ENCODE peak calls at places on chromosomes 16 and 17, in five cellular contexts. L is mesendoderm, D is Caki2, U is aorta, R is frontal cortex. M is an unnamed sample.

GRCh38 chr16:28901862-28902261 is 23.2 kb downstream of the RABEP2 start:
- DNase-seq in L (no peak), D (no peak), U (no peak), R (no peak), M (no peak)

GRCh38 chr17:44121206-44121605 is 2.2 kb downstream of the HDAC5 start:
- DNase-seq in L (no peak), D (no peak), U (no peak), R (no peak), M (no peak)

GRCh38 chr16:27428035-27428785 is 26.2 kb downstream of the IL21R start:
- DNase-seq in L (peak; percentile 10), D (no peak), U (peak; percentile 34), R (no peak), M (no peak)

GRCh38 chr16:86508947-86509758 is 1.2 kb upstream of the FOXF1 start:
- DNase-seq in L (peak; percentile 59), D (peak; percentile 76), U (peak; percentile 87), R (no peak), M (peak; percentile 50)

GRCh38 chr16:35180970-35181369 is 1721.6 kb downstream of the TP53TG3F start:
- DNase-seq in L (no peak), D (no peak), U (no peak), R (no peak), M (no peak)

GRCh38 chr17:49362723-49363117 is 670 bp upstream of the ZNF652 start:
- DNase-seq in L (no peak), D (no peak), U (no peak), R (no peak), M (peak; percentile 32)

GRCh38 chr17:82237746-82238561 is 9.1 kb downstream of the SLC16A3 start:
- DNase-seq in L (no peak), D (no peak), U (peak; percentile 77), R (no peak), M (no peak)

GRCh38 chr16:31354394-31355291 is at the start of gene ITGAX:
- DNase-seq in L (peak; percentile 55), D (peak; percentile 86), U (peak; percentile 83), R (peak; percentile 48), M (peak; percentile 4)

GRCh38 chr17:65027305-65027704 is 29.2 kb downstream of the GNA13 start:
- DNase-seq in L (peak; percentile 81), D (peak; percentile 75), U (no peak), R (no peak), M (peak; percentile 83)

GRCh38 chr16:86970279-86970678 is 346.9 kb downstream of the C16orf95 start:
- DNase-seq in L (no peak), D (no peak), U (peak; percentile 37), R (no peak), M (no peak)

GRCh38 chr16:49766280-49766679 is 89.6 kb downstream of the ZNF423 start:
- DNase-seq in L (peak; percentile 48), D (no peak), U (no peak), R (no peak), M (no peak)

GRCh38 chr17:78918979-78919378 is 6.2 kb downstream of the TIMP2 start:
- DNase-seq in L (no peak), D (no peak), U (no peak), R (no peak), M (no peak)

GRCh38 chr17:80688994-80689635 is 144.5 kb downstream of the RPTOR start:
- DNase-seq in L (no peak), D (no peak), U (no peak), R (no peak), M (no peak)

GRCh38 chr17:29733151-29733550 is 110.4 kb upstream of the CORO6 start:
- DNase-seq in L (no peak), D (no peak), U (no peak), R (no peak), M (peak; percentile 23)

GRCh38 chr17:17745476-17746455 is 64.5 kb downstream of the RAI1 start:
- DNase-seq in L (no peak), D (no peak), U (no peak), R (no peak), M (no peak)

GRCh38 chr16:49875812-49876715 is 20.2 kb upstream of the ZNF423 start:
- DNase-seq in L (peak; percentile 56), D (no peak), U (no peak), R (no peak), M (no peak)

GRCh38 chr16:90057738-90058173 is 19.4 kb downstream of the PRDM7 start:
- DNase-seq in L (no peak), D (no peak), U (no peak), R (no peak), M (peak; percentile 71)

GRCh38 chr17:6061290-6061689 is 8.9 kb upstream of the WSCD1 start:
- DNase-seq in L (no peak), D (peak; percentile 87), U (no peak), R (no peak), M (peak; percentile 32)

GRCh38 chr16:7746971-7747370 is 414.3 kb downstream of the RBFOX1 start:
- DNase-seq in L (no peak), D (no peak), U (no peak), R (no peak), M (no peak)

GRCh38 chr17:81345211-81346089 is 49.8 kb upstream of the BAHCC1 start:
- DNase-seq in L (peak; percentile 94), D (peak; percentile 86), U (peak; percentile 96), R (peak; percentile 70), M (peak; percentile 94)

GRCh38 chr17:75228847-75229246 is 23.4 kb downstream of the NUP85 start:
- DNase-seq in L (no peak), D (no peak), U (no peak), R (no peak), M (no peak)

GRCh38 chr16:89232107-89232506 is 14.6 kb downstream of the ZNF778 start:
- DNase-seq in L (no peak), D (no peak), U (peak; percentile 22), R (no peak), M (no peak)

GRCh38 chr17:40623419-40624217 is 24.0 kb downstream of the SMARCE1 start:
- DNase-seq in L (no peak), D (no peak), U (no peak), R (no peak), M (no peak)

GRCh38 chr17:8503368-8503767 is 67.7 kb downstream of the NDEL1 start:
- DNase-seq in L (no peak), D (no peak), U (peak; percentile 82), R (no peak), M (no peak)

GRCh38 chr17:33292184-33292980 is 713 bp downstream of the ASIC2 start:
- DNase-seq in L (peak; percentile 61), D (peak; percentile 71), U (peak; percentile 71), R (peak; percentile 20), M (peak; percentile 45)

GRCh38 chr17:17612085-17613022 is 20.8 kb upstream of the PEMT start:
- DNase-seq in L (no peak), D (no peak), U (no peak), R (no peak), M (no peak)

GRCh38 chr17:9880582-9880999 is 24.5 kb downstream of the RCVRN start:
- DNase-seq in L (no peak), D (peak; percentile 51), U (no peak), R (no peak), M (peak; percentile 73)

GRCh38 chr16:81493755-81494433 is 49.3 kb downstream of the CMIP start:
- DNase-seq in L (peak; percentile 65), D (peak; percentile 89), U (peak; percentile 78), R (no peak), M (peak; percentile 99)

GRCh38 chr16:55102077-55102476 is 171.4 kb downstream of the IRX5 start:
- DNase-seq in L (no peak), D (no peak), U (no peak), R (no peak), M (no peak)

GRCh38 chr16:27475561-27475960 is 73.6 kb downstream of the IL21R start:
- DNase-seq in L (no peak), D (peak; percentile 68), U (peak; percentile 54), R (peak; percentile 51), M (peak; percentile 42)

GRCh38 chr17:64775701-64776570 is 113.8 kb upstream of the SMURF2 start:
- DNase-seq in L (no peak), D (no peak), U (no peak), R (no peak), M (no peak)

GRCh38 chr17:46943511-46944393 is 20.8 kb downstream of the GOSR2 start:
- DNase-seq in L (peak; percentile 68), D (no peak), U (no peak), R (no peak), M (no peak)

GRCh38 chr17:40980594-40980993 is 3.5 kb downstream of the KRT40 start:
- DNase-seq in L (peak; percentile 1), D (no peak), U (no peak), R (peak; percentile 17), M (no peak)

GRCh38 chr17:15384142-15384803 is 42.9 kb upstream of the TEKT3 start:
- DNase-seq in L (no peak), D (no peak), U (no peak), R (no peak), M (no peak)

M was measured in epithelial cell of esophagus.